ENCODE peak calls at places on chromosomes 11 and 22, in five cellular contexts. J is A673, D is DND-41, C is breast epithelium, O is heart left ventricle. E is an unnamed sample.

GRCh38 chr22:50627914-50628542 is at the start of gene ARSA:
- DNase-seq in O (peak; percentile 87), D (peak; percentile 84), J (peak; percentile 84), C (peak; percentile 77), E (peak; percentile 58)

GRCh38 chr11:104582431-104582830 is 315.8 kb downstream of the CASP12 start:
- DNase-seq in D (no peak), J (no peak), O (no peak), C (no peak), E (no peak)

GRCh38 chr22:50713571-50714056 is 24.4 kb upstream of the ACR start:
- DNase-seq in O (no peak), C (peak; percentile 52), J (no peak), D (no peak), E (no peak)

GRCh38 chr11:120625565-120625964 is 114.0 kb downstream of the GRIK4 start:
- DNase-seq in O (no peak), D (no peak), J (no peak), C (no peak), E (no peak)

GRCh38 chr11:17828311-17828751 is 93.8 kb downstream of the KCNC1 start:
- DNase-seq in O (peak; percentile 58), C (no peak), J (no peak), D (no peak), E (no peak)

GRCh38 chr11:73578786-73579185 is 19.1 kb downstream of the FAM168A start:
- DNase-seq in J (no peak), C (no peak), D (peak; percentile 17), O (no peak), E (no peak)

GRCh38 chr11:76637491-76638266 is 32.9 kb downstream of the LRRC32 start:
- DNase-seq in C (no peak), O (peak; percentile 77), J (no peak), D (no peak), E (no peak)

GRCh38 chr22:37932821-37933578 is 20.4 kb downstream of the C22orf23 start:
- DNase-seq in O (no peak), D (no peak), C (no peak), J (no peak), E (no peak)

GRCh38 chr22:32713737-32714457 is 87.6 kb upstream of the TIMP3 start:
- DNase-seq in C (no peak), J (no peak), D (no peak), O (no peak), E (no peak)

GRCh38 chr11:34259087-34259486 is 98.7 kb downstream of the ABTB2 start:
- DNase-seq in C (no peak), J (no peak), D (no peak), O (no peak), E (no peak)

GRCh38 chr11:122756417-122756816 is 81.9 kb upstream of the CRTAM start:
- DNase-seq in C (no peak), J (no peak), O (peak; percentile 40), D (peak; percentile 79), E (peak; percentile 40)

GRCh38 chr11:279966-280761 is 2.0 kb downstream of the NLRP6 start:
- DNase-seq in O (peak; percentile 22), C (no peak), J (no peak), D (no peak), E (peak; percentile 49)

GRCh38 chr11:31643831-31644230 is 134.3 kb downstream of the ELP4 start:
- DNase-seq in J (peak; percentile 77), C (no peak), D (no peak), O (no peak), E (no peak)

GRCh38 chr11:131666006-131666405 is 295.6 kb downstream of the NTM start:
- DNase-seq in D (no peak), J (no peak), C (no peak), O (no peak), E (no peak)

GRCh38 chr11:706957-707816 is 1.2 kb downstream of the EPS8L2 start:
- DNase-seq in D (no peak), O (no peak), J (no peak), C (no peak), E (no peak)

GRCh38 chr11:106344392-106344791 is 266.9 kb downstream of the AASDHPPT start:
- DNase-seq in O (no peak), C (no peak), J (no peak), D (no peak), E (no peak)

GRCh38 chr22:45886502-45886901 is 90.5 kb downstream of the WNT7B start:
- DNase-seq in D (no peak), O (no peak), C (no peak), J (no peak), E (no peak)

GRCh38 chr22:45883811-45884170 is 93.2 kb downstream of the WNT7B start:
- DNase-seq in D (no peak), C (no peak), J (no peak), O (no peak), E (no peak)

GRCh38 chr22:45884201-45885067 is 92.5 kb downstream of the WNT7B start:
- DNase-seq in C (no peak), D (no peak), O (no peak), J (no peak), E (no peak)

GRCh38 chr22:45885941-45886395 is 91.0 kb downstream of the WNT7B start:
- DNase-seq in J (no peak), O (no peak), C (no peak), D (no peak), E (no peak)

GRCh38 chr22:45885171-45885840 is 91.7 kb downstream of the WNT7B start:
- DNase-seq in J (no peak), D (no peak), O (no peak), C (no peak), E (no peak)
- H3K27me3 ChIP-seq in J (peaks cover 13% of the 10 kb centered on the region), D (no peaks in the 10 kb centered on the region), O (peaks cover 15% of the 10 kb centered on the region), C (peaks cover 13% of the 10 kb centered on the region), E (peaks cover 47% of the 10 kb centered on the region)

DNA sequence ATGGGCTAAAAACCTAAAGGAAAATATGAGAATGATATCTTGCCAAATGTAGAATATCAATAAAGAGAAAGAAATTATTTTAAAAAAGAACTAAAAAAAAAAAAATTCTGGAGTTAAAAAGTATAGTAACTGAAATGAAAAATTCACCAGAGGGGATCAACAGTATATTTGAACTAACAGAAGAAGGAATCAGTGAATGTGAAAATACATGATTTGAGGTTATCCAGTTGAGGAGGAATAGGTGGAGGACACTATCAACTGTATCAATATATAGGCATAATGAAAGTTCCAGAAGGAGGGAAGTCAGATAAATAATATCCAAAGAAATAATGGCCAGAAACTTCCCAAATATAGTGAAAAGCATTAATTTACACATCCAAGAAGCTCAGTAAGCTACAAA is 16.1 kb upstream of the HORMAD2 start:
- DNase-seq in C (no peak), D (no peak), O (no peak), J (no peak), E (no peak)
- H3K27me3 ChIP-seq in C (no peaks in the 10 kb centered on the region), D (no peaks in the 10 kb centered on the region), O (no peaks in the 10 kb centered on the region), J (no peaks in the 10 kb centered on the region), E (no peaks in the 10 kb centered on the region)

DNA sequence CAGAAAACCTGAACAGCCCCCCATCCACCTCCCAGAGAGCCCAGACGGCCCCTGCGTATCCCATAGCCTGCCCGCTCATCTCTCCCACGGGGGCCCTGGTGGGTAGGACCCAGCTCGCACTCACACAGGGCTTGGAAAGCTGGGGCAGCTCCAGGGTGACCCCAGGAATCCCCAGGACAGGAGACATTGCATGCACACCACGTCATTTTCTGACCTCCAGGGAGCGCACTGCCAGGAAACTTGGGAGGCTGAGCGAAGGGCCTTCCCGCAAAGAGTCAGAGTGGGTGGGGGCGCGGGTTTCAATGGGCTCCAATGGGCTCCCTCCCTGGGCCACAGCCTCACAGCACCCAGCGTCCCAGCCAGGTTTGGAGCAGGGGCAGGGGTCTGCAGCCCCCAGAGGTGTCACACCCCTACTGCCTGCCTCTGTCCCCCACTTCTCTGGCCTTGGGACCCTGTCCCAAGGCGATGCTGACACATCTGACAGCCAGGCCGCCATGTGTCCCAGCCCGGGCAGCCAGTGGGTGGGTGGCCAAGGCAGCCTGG is 8.2 kb upstream of the SYT8 start:
- DNase-seq in C (peak; percentile 68), O (no peak), D (no peak), J (no peak), E (no peak)
- H3K27me3 ChIP-seq in C (no peaks in the 10 kb centered on the region), O (no peaks in the 10 kb centered on the region), D (no peaks in the 10 kb centered on the region), J (peaks cover 20% of the 10 kb centered on the region), E (peaks cover 6% of the 10 kb centered on the region)

DNA sequence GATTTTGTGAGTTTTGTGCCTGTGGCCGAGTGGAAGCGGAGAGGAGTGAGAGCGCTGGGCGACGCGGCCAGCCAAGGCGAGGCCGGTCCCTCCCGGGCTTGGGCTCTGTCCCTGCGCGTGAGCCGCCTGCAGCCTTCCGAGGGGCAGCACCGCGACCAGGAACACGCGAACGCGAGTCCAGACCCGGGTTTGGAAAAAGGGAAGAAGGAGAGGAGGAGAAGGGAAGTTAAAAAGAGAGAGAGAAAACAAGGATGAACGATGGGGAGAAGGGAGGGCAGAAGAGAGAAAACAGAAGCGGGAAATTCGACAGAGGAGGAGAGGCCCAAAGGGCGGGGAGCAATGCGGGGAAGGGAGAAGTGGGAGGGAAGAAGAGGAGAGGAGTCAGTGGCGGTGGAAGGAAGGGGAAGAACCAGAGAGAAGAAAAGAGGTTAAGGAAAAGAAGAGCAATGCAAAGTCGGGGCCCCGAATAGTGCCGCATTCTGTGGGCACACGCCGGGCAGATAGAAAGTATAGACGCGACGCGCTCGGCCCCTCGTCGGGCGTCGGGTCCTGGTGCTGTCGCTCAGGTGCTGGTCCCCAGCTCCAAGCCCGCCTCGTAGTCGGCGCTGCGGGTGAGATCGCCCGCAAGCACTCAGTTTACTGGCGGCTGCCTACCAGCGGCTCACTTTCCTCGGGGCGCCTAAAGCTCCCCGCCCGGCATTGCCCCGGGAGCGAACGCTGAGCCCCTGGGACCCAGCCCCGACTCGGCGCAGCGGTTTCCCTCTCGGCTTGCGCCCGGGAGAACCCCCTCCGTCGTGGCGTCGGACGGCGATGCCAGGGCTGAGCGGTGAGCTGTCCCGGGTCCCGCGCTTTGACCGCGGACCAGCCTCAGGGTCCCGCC is 2.8 kb upstream of the BARX2 start:
- DNase-seq in C (no peak), D (no peak), O (no peak), J (no peak), E (no peak)
- H3K27me3 ChIP-seq in C (peaks cover 55% of the 10 kb centered on the region), D (peaks cover 19% of the 10 kb centered on the region), O (peaks cover 98% of the 10 kb centered on the region), J (no peaks in the 10 kb centered on the region), E (peaks cover 87% of the 10 kb centered on the region)

GRCh38 chr11:43516316-43516820 is 157.6 kb downstream of the TTC17 start:
- DNase-seq in C (no peak), J (no peak), D (no peak), O (no peak), E (no peak)

GRCh38 chr11:43508511-43508918 is 149.8 kb downstream of the TTC17 start:
- DNase-seq in C (no peak), J (peak; percentile 68), O (no peak), D (peak; percentile 18), E (no peak)

GRCh38 chr11:43515090-43515489 is 156.4 kb downstream of the TTC17 start:
- DNase-seq in J (peak; percentile 53), O (no peak), D (no peak), C (no peak), E (no peak)

GRCh38 chr11:43507171-43507570 is 148.5 kb downstream of the TTC17 start:
- DNase-seq in J (no peak), D (no peak), O (no peak), C (no peak), E (no peak)

GRCh38 chr11:43511959-43512358 is 153.2 kb downstream of the TTC17 start:
- DNase-seq in J (no peak), C (no peak), D (no peak), O (no peak), E (no peak)
- H3K27me3 ChIP-seq in J (no peaks in the 10 kb centered on the region), C (peaks cover 6% of the 10 kb centered on the region), D (no peaks in the 10 kb centered on the region), O (no peaks in the 10 kb centered on the region), E (no peaks in the 10 kb centered on the region)

GRCh38 chr11:19513253-19513652 is 199.4 kb upstream of the NAV2 start:
- DNase-seq in O (no peak), J (no peak), D (no peak), C (no peak), E (no peak)
- H3K27me3 ChIP-seq in O (peaks cover 5% of the 10 kb centered on the region), J (peaks cover 16% of the 10 kb centered on the region), D (peaks cover 17% of the 10 kb centered on the region), C (peaks cover 6% of the 10 kb centered on the region), E (peaks cover 12% of the 10 kb centered on the region)